ENCODE peak calls at places on chromosomes 2 and 18, in eight cellular contexts. J is lower leg skin; P is cardiac fibroblast; O is ovary; Z is AG09309; L is CD8-positive, alpha-beta T cell; R is right atrium auricular region; H is IMR-90. U is an unnamed sample.

GRCh38 chr2:36287363-36288275 is 68.0 kb upstream of the CRIM1 start:
- DNase-seq in J (no peak), P (peak; percentile 17), O (no peak), Z (no peak), L (no peak), R (no peak), H (peak; percentile 86), U (no peak)

GRCh38 chr18:7221424-7222155 is 9.3 kb upstream of the LRRC30 start:
- DNase-seq in J (no peak), P (peak; percentile 81), O (no peak), Z (peak; percentile 29), L (no peak), R (no peak), H (peak; percentile 69), U (peak; percentile 69)

GRCh38 chr2:86293612-86294011 is 43.8 kb downstream of the REEP1 start:
- DNase-seq in J (no peak), P (no peak), O (no peak), Z (no peak), L (no peak), R (no peak), H (no peak), U (no peak)

GRCh38 chr18:21162786-21163185 is 51.2 kb upstream of the ROCK1 start:
- DNase-seq in J (no peak), P (no peak), O (no peak), Z (no peak), L (no peak), R (no peak), H (no peak), U (no peak)

GRCh38 chr2:105432749-105433148 is 33.9 kb upstream of the FHL2 start:
- DNase-seq in J (no peak), P (peak; percentile 62), O (no peak), Z (no peak), L (no peak), R (peak; percentile 4), H (peak; percentile 22), U (peak; percentile 39)

GRCh38 chr2:151799886-151800292 is 28.3 kb downstream of the ARL5A start:
- DNase-seq in J (no peak), P (no peak), O (no peak), Z (no peak), L (no peak), R (no peak), H (no peak), U (no peak)

GRCh38 chr18:22681912-22682311 is 251.2 kb upstream of the RBBP8 start:
- DNase-seq in J (no peak), P (no peak), O (no peak), Z (no peak), L (no peak), R (no peak), H (peak; percentile 28), U (no peak)

GRCh38 chr2:135663148-135663700 is 78.4 kb upstream of the UBXN4 start:
- DNase-seq in J (no peak), P (no peak), O (no peak), Z (no peak), L (no peak), R (no peak), H (peak; percentile 38), U (no peak)

GRCh38 chr2:169027240-169027639 is 3.9 kb downstream of the ABCB11 start:
- DNase-seq in J (no peak), P (no peak), O (no peak), Z (no peak), L (no peak), R (no peak), H (no peak), U (no peak)

GRCh38 chr18:48548404-48548771 is 9.6 kb downstream of the CTIF start:
- DNase-seq in J (peak; percentile 83), P (peak; percentile 63), O (no peak), Z (peak; percentile 75), L (no peak), R (peak; percentile 73), H (no peak), U (peak; percentile 96)

GRCh38 chr2:136057023-136057801 is 60.7 kb downstream of the CXCR4 start:
- DNase-seq in J (no peak), P (no peak), O (no peak), Z (no peak), L (no peak), R (no peak), H (no peak), U (no peak)

GRCh38 chr2:42052702-42053481 is 5.1 kb downstream of the PKDCC start:
- DNase-seq in J (no peak), P (peak; percentile 84), O (peak; percentile 80), Z (no peak), L (no peak), R (no peak), H (peak; percentile 67), U (no peak)

DNA sequence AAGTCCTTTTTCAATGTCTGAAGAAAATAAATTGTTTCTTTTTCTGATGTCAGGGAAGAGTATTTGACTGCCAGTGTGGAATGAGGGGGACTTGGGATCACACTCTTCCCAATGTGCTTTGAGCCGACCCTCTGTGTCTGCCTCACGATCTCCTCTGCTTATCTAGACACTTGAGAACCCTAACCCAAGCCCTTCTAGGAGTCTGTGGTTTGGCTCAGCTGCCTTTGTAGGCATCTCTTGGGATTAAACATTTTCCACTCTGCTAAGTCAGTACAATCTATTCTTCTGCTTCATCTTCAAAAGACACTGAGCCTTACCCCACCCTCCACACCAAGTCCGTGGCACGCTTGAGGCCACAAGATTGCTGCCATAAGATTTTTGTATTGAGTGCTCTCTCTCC is 19.4 kb downstream of the FAM110C start:
- DNase-seq in J (no peak), P (no peak), O (no peak), Z (no peak), L (no peak), R (no peak), H (no peak), U (no peak)
- H3K4me3 ChIP-seq in J (no peak overlapping the region), P (no peak overlapping the region), O (no peak overlapping the region), Z (no peak overlapping the region), L (no peak overlapping the region), R (no peak overlapping the region), H (no peak overlapping the region), U (no peak overlapping the region)

DNA sequence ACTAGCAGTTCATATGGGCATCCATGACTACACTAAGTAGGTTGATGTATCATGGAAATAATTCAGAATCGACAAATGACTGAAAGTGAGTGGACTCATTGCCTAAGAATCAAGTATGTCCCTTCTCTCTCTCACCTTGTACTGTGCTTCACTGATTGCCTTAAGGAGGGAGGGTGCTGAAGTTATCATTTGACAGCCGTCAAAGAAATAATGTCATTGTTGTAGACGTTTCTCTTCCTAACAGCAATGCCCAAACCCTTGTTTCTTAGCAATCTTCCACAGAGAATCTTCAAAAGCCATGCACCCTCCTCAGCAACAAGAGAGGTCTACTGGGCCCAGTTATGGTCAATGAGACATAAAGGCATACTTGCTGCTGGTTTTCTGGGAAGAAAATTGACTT is 785.0 kb downstream of the SUCLG1 start:
- DNase-seq in J (no peak), P (no peak), O (no peak), Z (no peak), L (no peak), R (no peak), H (no peak), U (no peak)
- TF ChIP-seq CTCF in J (no peak), P (no peak), O (no peak), Z (no peak), L (no peak), R (no peak), H (no peak), U (no peak)

DNA sequence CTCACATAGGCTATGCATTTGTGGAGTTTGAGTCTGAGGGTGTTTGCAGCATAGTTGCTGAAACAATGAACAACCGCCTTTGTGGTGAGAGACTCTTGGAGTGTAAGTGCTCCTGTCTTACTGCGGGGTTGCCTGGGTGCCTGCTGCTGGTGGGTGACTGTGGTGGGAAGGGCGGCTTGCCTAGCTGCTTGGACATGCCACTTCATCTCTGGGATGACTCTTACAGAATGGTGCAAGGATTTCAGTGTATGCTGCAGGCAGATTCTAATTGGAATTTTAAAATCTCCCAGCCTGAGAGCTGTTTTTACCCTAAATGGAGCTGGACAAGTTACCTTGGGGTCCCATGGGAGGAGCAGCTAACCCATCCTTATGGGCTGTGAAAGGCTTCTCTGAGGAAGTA is 50.1 kb downstream of the CYP27C1 start:
- DNase-seq in J (peak; percentile 3), P (no peak), O (no peak), Z (no peak), L (no peak), R (no peak), H (no peak), U (no peak)
- H3K4me3 ChIP-seq in J (no peak overlapping the region), P (no peak overlapping the region), O (no peak overlapping the region), Z (no peak overlapping the region), L (no peak overlapping the region), R (no peak overlapping the region), H (no peak overlapping the region), U (no peak overlapping the region)

GRCh38 chr2:31083204-31083993 is 54.8 kb downstream of the GALNT14 start:
- DNase-seq in J (peak; percentile 49), P (no peak), O (no peak), Z (no peak), L (no peak), R (no peak), H (no peak), U (no peak)

GRCh38 chr2:31087491-31087890 is 50.7 kb downstream of the GALNT14 start:
- DNase-seq in J (no peak), P (no peak), O (no peak), Z (no peak), L (no peak), R (no peak), H (no peak), U (no peak)

GRCh38 chr2:31088516-31089195 is 49.6 kb downstream of the GALNT14 start:
- DNase-seq in J (peak; percentile 28), P (no peak), O (no peak), Z (no peak), L (no peak), R (no peak), H (no peak), U (no peak)

GRCh38 chr2:31089645-31090044 is 48.6 kb downstream of the GALNT14 start:
- DNase-seq in J (no peak), P (no peak), O (no peak), Z (no peak), L (no peak), R (no peak), H (no peak), U (no peak)

DNA sequence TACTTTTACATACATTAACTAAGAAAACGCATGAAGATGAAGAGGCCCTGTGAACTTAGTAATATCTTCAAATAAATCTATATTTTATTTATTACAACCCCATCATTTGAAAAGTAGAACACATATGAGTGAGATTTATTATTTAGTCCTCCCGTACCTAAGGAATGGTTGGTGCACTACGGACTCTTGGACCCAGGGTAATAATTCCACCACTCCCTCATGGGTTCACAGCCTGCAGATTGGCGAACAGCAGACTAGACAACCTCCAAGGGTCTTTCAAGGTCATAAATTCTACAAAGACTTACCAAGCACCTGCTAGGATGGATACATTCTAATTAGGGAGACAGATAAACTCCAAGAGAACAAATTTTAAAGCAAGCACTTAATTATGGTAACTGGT is 51.7 kb downstream of the GALNT14 start:
- DNase-seq in J (peak; percentile 8), P (no peak), O (no peak), Z (no peak), L (no peak), R (no peak), H (no peak), U (no peak)
- TF ChIP-seq CTCF in J (no peak), P (no peak), O (no peak), Z (no peak), L (no peak), R (no peak), H (no peak), U (no peak)

DNA sequence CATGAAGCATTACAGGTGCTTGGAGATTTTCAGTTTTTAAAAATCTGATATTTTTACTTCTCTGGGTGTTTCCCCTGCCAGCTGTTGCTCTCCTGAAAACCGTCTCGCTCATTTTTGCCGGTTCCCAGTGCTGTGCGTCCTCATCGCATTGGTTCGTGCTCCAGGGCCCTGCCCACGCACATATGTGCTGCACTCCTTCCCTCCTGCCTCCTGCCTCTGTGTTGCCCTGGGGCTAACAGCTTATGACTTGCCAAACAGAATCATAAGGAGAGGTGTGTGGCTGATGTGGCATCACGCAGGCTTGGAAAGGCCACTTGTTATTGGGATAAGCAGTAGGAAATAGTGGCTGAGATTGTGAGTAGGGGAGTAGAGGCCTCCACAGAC is 53.4 kb downstream of the SLC4A1AP start:
- DNase-seq in J (peak; percentile 82), P (peak; percentile 65), O (no peak), Z (peak; percentile 58), L (no peak), R (peak; percentile 62), H (peak; percentile 42), U (peak; percentile 83)
- H3K4me3 ChIP-seq in J (no peak overlapping the region), P (no peak overlapping the region), O (no peak overlapping the region), Z (no peak overlapping the region), L (no peak overlapping the region), R (peak overlapping the region; percentile 51), H (no peak overlapping the region), U (no peak overlapping the region)

U was measured in AG10803.